ENCODE peak calls at places on chromosomes 5 and 9, in four cellular contexts. T, V, D and Z are unnamed samples.

GRCh38 chr5:95261369-95262175 is 23.3 kb downstream of the MCTP1 start:
- DNase-seq in T (no peak), D (peak), V (no peak), Z (peak)

GRCh38 chr5:128213340-128213739 is 129.8 kb downstream of the SLC12A2 start:
- DNase-seq in D (peak), V (no peak), T (no peak), Z (no peak)

GRCh38 chr9:115653231-115653630 is 500.4 kb upstream of the PAPPA start:
- DNase-seq in V (no peak), D (no peak), T (no peak), Z (no peak)

GRCh38 chr5:22604711-22605110 is 248.4 kb downstream of the CDH12 start:
- DNase-seq in D (no peak), V (no peak), T (no peak), Z (no peak)

GRCh38 chr5:154118832-154119442 is 71.6 kb upstream of the GALNT10 start:
- DNase-seq in D (no peak), T (peak), V (no peak), Z (no peak)

GRCh38 chr5:172283020-172283861 is at the start of gene UBTD2:
- DNase-seq in D (peak), T (peak), V (no peak), Z (peak)

GRCh38 chr5:141951341-141951781 is 6.6 kb downstream of the PCDH12 start:
- DNase-seq in D (peak), T (peak), V (no peak), Z (no peak)

GRCh38 chr9:91433180-91433579 is 9.5 kb upstream of the NFIL3 start:
- DNase-seq in D (peak), V (no peak), T (no peak), Z (no peak)

GRCh38 chr5:151707566-151707965 is 20.9 kb upstream of the SPARC start:
- DNase-seq in D (no peak), T (no peak), V (no peak), Z (no peak)

GRCh38 chr5:79893485-79893884 is 97.6 kb downstream of the MTX3 start:
- DNase-seq in V (no peak), T (no peak), D (no peak), Z (no peak)

GRCh38 chr5:137751869-137752491 is 2.2 kb downstream of the HNRNPA0 start:
- DNase-seq in D (peak), V (no peak), T (no peak), Z (peak)

GRCh38 chr5:23014817-23015216 is 161.7 kb upstream of the CDH12 start:
- DNase-seq in V (no peak), T (no peak), D (no peak), Z (no peak)

GRCh38 chr9:135126480-135127187 is 39.2 kb downstream of the OLFM1 start:
- DNase-seq in T (no peak), V (no peak), D (no peak), Z (no peak)

GRCh38 chr9:23858234-23858633 is 32.2 kb upstream of the ELAVL2 start:
- DNase-seq in V (no peak), T (no peak), D (no peak), Z (no peak)

GRCh38 chr9:126834672-126835071 is 25.8 kb upstream of the ZBTB34 start:
- DNase-seq in T (no peak), V (no peak), D (no peak), Z (no peak)

GRCh38 chr9:127874301-127875216 is 2.9 kb downstream of the AK1 start:
- DNase-seq in T (no peak), V (no peak), D (no peak), Z (no peak)

GRCh38 chr9:4262735-4263141 is 37.1 kb downstream of the GLIS3 start:
- DNase-seq in D (no peak), T (no peak), V (no peak), Z (no peak)

GRCh38 chr9:76336027-76336426 is 58.2 kb downstream of the RFK start:
- DNase-seq in D (no peak), V (no peak), T (no peak), Z (no peak)

DNA sequence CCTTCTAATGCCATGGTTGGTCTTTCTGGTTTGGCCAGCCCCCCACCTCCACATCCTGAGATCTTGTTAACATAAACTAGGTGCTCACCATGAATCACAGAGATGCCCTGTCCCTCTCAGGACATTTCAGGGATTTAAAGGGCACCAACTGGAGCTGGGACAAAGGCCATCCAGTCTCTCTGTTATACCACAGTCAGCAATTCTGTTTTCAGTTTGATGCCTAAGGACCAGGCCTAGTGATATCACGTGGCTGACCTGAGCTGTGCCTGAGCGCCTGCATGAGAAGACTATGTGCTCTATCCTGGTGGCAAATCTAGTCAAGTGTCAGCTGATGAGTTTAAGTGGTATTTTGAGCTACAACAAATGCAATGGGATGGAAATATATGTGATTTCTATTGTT is 26.1 kb downstream of the SPIN1 start:
- DNase-seq in V (no peak), D (no peak), T (no peak), Z (no peak)
- TF ChIP-seq SPI1 in V (no peak), D (no peak), T (no peak), Z (no peak)

GRCh38 chr5:150491876-150492275 is 16.1 kb upstream of the NDST1 start:
- DNase-seq in T (no peak), D (no peak), V (no peak), Z (no peak)
- TF ChIP-seq SPI1 in T (no peak), D (no peak), V (no peak), Z (no peak)

GRCh38 chr5:170268884-170269283 is 28.7 kb downstream of the LCP2 start:
- DNase-seq in T (no peak), D (peak), V (no peak), Z (peak)
- TF ChIP-seq SPI1 in T (peak), D (peak), V (peak), Z (peak)

DNA sequence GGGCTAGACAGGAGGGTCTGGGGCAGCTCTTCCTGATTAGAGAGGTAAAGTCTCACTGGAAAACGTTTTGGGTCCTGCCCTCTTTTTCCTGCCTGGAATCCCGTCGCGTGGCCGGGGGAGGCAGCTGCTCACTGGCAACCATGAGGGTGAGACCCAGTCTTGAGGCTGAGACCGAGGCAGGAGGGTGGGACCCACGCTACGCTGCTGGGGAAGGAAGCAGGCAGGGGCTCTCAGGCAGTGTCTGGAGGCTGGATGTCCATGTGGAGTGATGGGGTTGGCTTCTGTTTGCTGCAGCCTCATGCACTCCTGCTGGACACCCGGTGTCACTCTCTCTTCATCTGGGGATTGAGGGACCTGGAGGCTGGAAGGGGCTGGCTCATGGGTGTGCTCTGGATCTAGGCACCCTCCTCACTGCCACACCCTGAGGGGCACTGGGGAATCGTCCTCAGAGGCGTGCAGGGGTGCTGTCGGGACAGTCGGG is 11.3 kb upstream of the SLC2A6 start:
- DNase-seq in D (no peak), T (no peak), V (no peak), Z (no peak)
- TF ChIP-seq SPI1 in D (no peak), T (no peak), V (no peak), Z (no peak)

GRCh38 chr5:10530601-10531320 is 33.1 kb upstream of the ANKRD33B start:
- DNase-seq in D (no peak), T (no peak), V (no peak), Z (no peak)

GRCh38 chr5:10527281-10527950 is 36.5 kb upstream of the ANKRD33B start:
- DNase-seq in V (no peak), D (no peak), T (no peak), Z (no peak)

GRCh38 chr5:10525124-10525495 is 38.8 kb upstream of the ANKRD33B start:
- DNase-seq in T (no peak), V (no peak), D (no peak), Z (no peak)

GRCh38 chr5:10528827-10529226 is 35.0 kb upstream of the ANKRD33B start:
- DNase-seq in D (no peak), V (no peak), T (no peak), Z (no peak)

GRCh38 chr5:10528056-10528816 is 35.6 kb upstream of the ANKRD33B start:
- DNase-seq in D (no peak), T (no peak), V (no peak), Z (no peak)
- TF ChIP-seq SPI1 in D (no peak), T (no peak), V (no peak), Z (no peak)